ENCODE peak calls at places on chromosomes 5 and 9, in six cellular contexts. Z is H9, W is IMR-90, N is H1, T is mesenchymal stem cell, R is trophoblast cell. S is an unnamed sample.

GRCh38 chr9:137556069-137556838 is 4.6 kb downstream of the MRPL41 start:
- DNase-seq in Z (no peak), W (no peak), N (no peak), T (no peak), R (no peak), S (no peak)

GRCh38 chr9:2158111-2158610 is 143.0 kb downstream of the SMARCA2 start:
- DNase-seq in Z (peak; percentile 47), W (peak; percentile 67), N (no peak), T (peak; percentile 80), R (no peak), S (no peak)

GRCh38 chr5:52374286-52374685 is 413.4 kb upstream of the ITGA1 start:
- DNase-seq in Z (no peak), W (no peak), N (no peak), T (no peak), R (no peak), S (no peak)

GRCh38 chr9:37994639-37995347 is 74.2 kb downstream of the SHB start:
- DNase-seq in Z (no peak), W (peak; percentile 88), N (no peak), T (peak; percentile 89), R (peak; percentile 40), S (no peak)

GRCh38 chr5:9160747-9161146 is 385.1 kb downstream of the SEMA5A start:
- DNase-seq in Z (no peak), W (no peak), N (no peak), T (no peak), R (no peak), S (no peak)

GRCh38 chr9:114545055-114545454 is 39.8 kb upstream of the WHRN start:
- DNase-seq in Z (no peak), W (no peak), N (no peak), T (no peak), R (no peak), S (no peak)

GRCh38 chr9:132638240-132638639 is 31.5 kb downstream of the DDX31 start:
- DNase-seq in Z (no peak), W (peak; percentile 75), N (no peak), T (no peak), R (no peak), S (no peak)

GRCh38 chr9:17635115-17635890 is 56.4 kb downstream of the SH3GL2 start:
- DNase-seq in Z (no peak), W (no peak), N (no peak), T (no peak), R (no peak), S (no peak)

GRCh38 chr9:136296434-136297015 is 7.4 kb downstream of the CCDC187 start:
- DNase-seq in Z (no peak), W (no peak), N (no peak), T (no peak), R (no peak), S (no peak)

GRCh38 chr5:17190242-17190778 is 27.1 kb upstream of the BASP1 start:
- DNase-seq in Z (no peak), W (peak; percentile 84), N (no peak), T (peak; percentile 88), R (peak; percentile 54), S (peak; percentile 61)

GRCh38 chr5:157915638-157916037 is 56.7 kb upstream of the CLINT1 start:
- DNase-seq in Z (no peak), W (peak; percentile 13), N (no peak), T (peak; percentile 29), R (no peak), S (no peak)

GRCh38 chr5:34743878-34744277 is 87.8 kb downstream of the RAI14 start:
- DNase-seq in Z (no peak), W (peak; percentile 96), N (no peak), T (peak; percentile 96), R (peak; percentile 74), S (no peak)

GRCh38 chr5:169218862-169219261 is 82.1 kb downstream of the SLIT3 start:
- DNase-seq in Z (no peak), W (no peak), N (no peak), T (no peak), R (no peak), S (no peak)

GRCh38 chr5:139711067-139711851 is 63.1 kb downstream of the CXXC5 start:
- DNase-seq in Z (peak; percentile 78), W (peak; percentile 28), N (peak; percentile 82), T (peak; percentile 66), R (no peak), S (peak; percentile 73)

GRCh38 chr5:83364322-83365299 is 106.9 kb upstream of the VCAN start:
- DNase-seq in Z (no peak), W (no peak), N (no peak), T (no peak), R (no peak), S (no peak)

GRCh38 chr9:136775191-136775590 is 10.9 kb upstream of the LCN15 start:
- DNase-seq in Z (no peak), W (no peak), N (no peak), T (no peak), R (no peak), S (no peak)

GRCh38 chr5:99030871-99031440 is 102.1 kb upstream of the CHD1 start:
- DNase-seq in Z (no peak), W (no peak), N (no peak), T (no peak), R (peak; percentile 39), S (no peak)

GRCh38 chr5:41418220-41419031 is 92.0 kb downstream of the PLCXD3 start:
- DNase-seq in Z (peak; percentile 41), W (peak; percentile 72), N (no peak), T (no peak), R (no peak), S (no peak)

GRCh38 chr5:30765227-30765626 is 428.3 kb upstream of the CDH6 start:
- DNase-seq in Z (no peak), W (peak; percentile 88), N (no peak), T (peak; percentile 21), R (no peak), S (no peak)

GRCh38 chr9:33138768-33139167 is 28.4 kb downstream of the B4GALT1 start:
- DNase-seq in Z (no peak), W (no peak), N (no peak), T (no peak), R (no peak), S (no peak)

GRCh38 chr5:79257314-79257713 is 21.4 kb downstream of the JMY start:
- DNase-seq in Z (no peak), W (no peak), N (no peak), T (no peak), R (no peak), S (no peak)

GRCh38 chr5:72452515-72453259 is 54.5 kb downstream of the ZNF366 start:
- DNase-seq in Z (no peak), W (peak; percentile 72), N (no peak), T (peak; percentile 72), R (peak; percentile 62), S (no peak)

GRCh38 chr5:148970228-148970627 is 92.6 kb downstream of the SH3TC2 start:
- DNase-seq in Z (peak; percentile 37), W (no peak), N (peak; percentile 40), T (no peak), R (no peak), S (no peak)

GRCh38 chr9:5790923-5791322 is 42.0 kb downstream of the ERMP1 start:
- DNase-seq in Z (no peak), W (no peak), N (no peak), T (no peak), R (no peak), S (no peak)

GRCh38 chr5:174606153-174606552 is 118.2 kb upstream of the MSX2 start:
- DNase-seq in Z (no peak), W (no peak), N (no peak), T (no peak), R (no peak), S (no peak)

GRCh38 chr9:99054581-99054980 is 50.3 kb upstream of the TGFBR1 start:
- DNase-seq in Z (no peak), W (no peak), N (no peak), T (peak; percentile 60), R (peak; percentile 32), S (no peak)

GRCh38 chr5:58085800-58086199 is 374.1 kb downstream of the PLK2 start:
- DNase-seq in Z (no peak), W (peak; percentile 63), N (no peak), T (no peak), R (peak; percentile 82), S (no peak)

GRCh38 chr5:35815089-35815936 is 41.4 kb upstream of the IL7R start:
- DNase-seq in Z (peak; percentile 65), W (no peak), N (no peak), T (peak; percentile 24), R (no peak), S (no peak)

GRCh38 chr9:74772126-74772525 is 115.6 kb downstream of the TRPM6 start:
- DNase-seq in Z (no peak), W (no peak), N (no peak), T (no peak), R (no peak), S (no peak)

GRCh38 chr9:74775401-74775800 is 112.3 kb downstream of the TRPM6 start:
- DNase-seq in Z (no peak), W (no peak), N (no peak), T (no peak), R (no peak), S (no peak)

GRCh38 chr9:74773886-74774479 is 113.7 kb downstream of the TRPM6 start:
- DNase-seq in Z (peak; percentile 61), W (peak; percentile 73), N (peak; percentile 75), T (peak; percentile 69), R (peak; percentile 74), S (peak; percentile 62)

GRCh38 chr9:74771672-74772071 is 116.0 kb downstream of the TRPM6 start:
- DNase-seq in Z (no peak), W (no peak), N (no peak), T (no peak), R (no peak), S (no peak)

GRCh38 chr9:74777136-74777879 is 110.4 kb downstream of the TRPM6 start:
- DNase-seq in Z (peak; percentile 54), W (peak; percentile 54), N (peak; percentile 80), T (peak; percentile 64), R (peak; percentile 31), S (peak; percentile 47)
- H3K14ac ChIP-seq in Z (no peak overlapping the region), W (peak overlapping the region; percentile 18), N (no peak overlapping the region), T (no peak overlapping the region), R (no peak overlapping the region), S (no peak overlapping the region)

GRCh38 chr9:129139993-129140396 is 28.8 kb downstream of the PTPA start:
- DNase-seq in Z (peak; percentile 96), W (peak; percentile 100), N (no peak), T (peak; percentile 100), R (peak; percentile 97), S (peak; percentile 90)
- H3K23ac ChIP-seq in Z (no peak overlapping the region), W (peak overlapping the region; percentile 99), N (no peak overlapping the region), T (no peak overlapping the region), R (no peak overlapping the region), S (peak overlapping the region; percentile 8)

GRCh38 chr5:123807177-123807900 is 295.4 kb downstream of the CSNK1G3 start:
- DNase-seq in Z (no peak), W (no peak), N (no peak), T (peak; percentile 26), R (peak; percentile 42), S (peak; percentile 35)
- H3K4me1 ChIP-seq in Z (peaks cover 17% of the 10 kb centered on the region), W (peaks cover 4% of the 10 kb centered on the region), N (peaks cover 21% of the 10 kb centered on the region), T (peaks cover 6% of the 10 kb centered on the region), R (peaks cover 16% of the 10 kb centered on the region), S (peaks cover 25% of the 10 kb centered on the region)

GRCh38 chr5:154722097-154722496 is 33.1 kb upstream of the LARP1 start:
- DNase-seq in Z (no peak), W (no peak), N (no peak), T (no peak), R (no peak), S (no peak)
- H3K14ac ChIP-seq in Z (no peak overlapping the region), W (no peak overlapping the region), N (no peak overlapping the region), T (no peak overlapping the region), R (no peak overlapping the region), S (no peak overlapping the region)